ENCODE peak calls at places on chromosomes 2 and 18, in eight cellular contexts. D is GM23338, R is upper lobe of right lung, U is psoas muscle, Z is GM06990, V is left lung, E is heart right ventricle, I is AG09309. J is an unnamed sample.
A peak's percentile ranks its signal among the peaks of the same experiment; 100 is the strongest.

GRCh38 chr2:14535156-14535555 is 97.4 kb upstream of the LRATD1 start:
- DNase-seq in D (peak; percentile 4), R (no peak), U (no peak), Z (no peak), V (no peak), E (no peak), I (no peak), J (no peak)

GRCh38 chr2:21466528-21466927 is 342.8 kb downstream of the TDRD15 start:
- DNase-seq in D (no peak), R (no peak), U (no peak), Z (no peak), V (no peak), E (no peak), I (no peak), J (no peak)

GRCh38 chr18:39764848-39765247 is 2190.2 kb upstream of the PIK3C3 start:
- DNase-seq in D (no peak), R (no peak), U (no peak), Z (no peak), V (no peak), E (no peak), I (no peak), J (no peak)

GRCh38 chr18:48548404-48548771 is 9.6 kb downstream of the CTIF start:
- DNase-seq in D (no peak), R (peak; percentile 40), U (peak; percentile 65), Z (no peak), V (no peak), E (no peak), I (peak; percentile 75), J (no peak)

GRCh38 chr2:239292956-239293355 is 107.9 kb downstream of the HDAC4 start:
- DNase-seq in D (no peak), R (peak; percentile 22), U (no peak), Z (no peak), V (no peak), E (no peak), I (no peak), J (no peak)

GRCh38 chr2:200756618-200757321 is 54.9 kb upstream of the BZW1 start:
- DNase-seq in D (no peak), R (no peak), U (no peak), Z (no peak), V (no peak), E (no peak), I (peak; percentile 54), J (no peak)

GRCh38 chr2:46067501-46068292 is 229.5 kb upstream of the EPAS1 start:
- DNase-seq in D (no peak), R (no peak), U (no peak), Z (no peak), V (no peak), E (no peak), I (peak; percentile 99), J (no peak)

GRCh38 chr2:85933753-85934594 is 45.2 kb upstream of the ST3GAL5 start:
- DNase-seq in D (no peak), R (no peak), U (no peak), Z (no peak), V (no peak), E (no peak), I (peak; percentile 79), J (no peak)

GRCh38 chr2:12202702-12203101 is 456.3 kb downstream of the LPIN1 start:
- DNase-seq in D (no peak), R (no peak), U (no peak), Z (no peak), V (no peak), E (peak; percentile 36), I (no peak), J (no peak)

GRCh38 chr2:67037655-67038054 is 359.5 kb upstream of the ETAA1 start:
- DNase-seq in D (no peak), R (no peak), U (no peak), Z (no peak), V (no peak), E (no peak), I (no peak), J (peak; percentile 83)

GRCh38 chr2:104853926-104854506 is at the start of gene POU3F3:
- DNase-seq in D (peak; percentile 99), R (peak; percentile 69), U (peak; percentile 59), Z (no peak), V (no peak), E (peak; percentile 86), I (no peak), J (no peak)

GRCh38 chr2:121008978-121009377 is 273.3 kb downstream of the GLI2 start:
- DNase-seq in D (peak; percentile 78), R (no peak), U (no peak), Z (no peak), V (no peak), E (no peak), I (no peak), J (no peak)

GRCh38 chr2:190497428-190497827 is 37.1 kb downstream of the NEMP2 start:
- DNase-seq in D (peak; percentile 35), R (no peak), U (no peak), Z (no peak), V (no peak), E (no peak), I (no peak), J (no peak)

GRCh38 chr2:237418300-237418699 is 4.3 kb upstream of the COL6A3 start:
- DNase-seq in D (no peak), R (no peak), U (no peak), Z (no peak), V (no peak), E (no peak), I (no peak), J (no peak)

GRCh38 chr2:88627856-88628568 is 748 bp upstream of the EIF2AK3 start:
- DNase-seq in D (peak; percentile 96), R (peak; percentile 96), U (peak; percentile 93), Z (peak; percentile 85), V (peak; percentile 95), E (peak; percentile 94), I (peak; percentile 92), J (peak; percentile 94)

GRCh38 chr2:88627055-88627855 is at the start of gene EIF2AK3:
- DNase-seq in D (peak; percentile 100), R (peak; percentile 99), U (peak; percentile 99), Z (peak; percentile 94), V (peak; percentile 99), E (peak; percentile 100), I (peak; percentile 100), J (peak; percentile 99)

GRCh38 chr2:88626171-88627054 is 851 bp downstream of the EIF2AK3 start:
- DNase-seq in D (peak; percentile 68), R (peak; percentile 78), U (peak; percentile 48), Z (peak; percentile 64), V (peak; percentile 47), E (peak; percentile 30), I (peak; percentile 16), J (peak; percentile 56)

GRCh38 chr2:88632569-88632968 is 5.3 kb upstream of the EIF2AK3 start:
- DNase-seq in D (no peak), R (no peak), U (no peak), Z (no peak), V (no peak), E (no peak), I (no peak), J (no peak)

DNA sequence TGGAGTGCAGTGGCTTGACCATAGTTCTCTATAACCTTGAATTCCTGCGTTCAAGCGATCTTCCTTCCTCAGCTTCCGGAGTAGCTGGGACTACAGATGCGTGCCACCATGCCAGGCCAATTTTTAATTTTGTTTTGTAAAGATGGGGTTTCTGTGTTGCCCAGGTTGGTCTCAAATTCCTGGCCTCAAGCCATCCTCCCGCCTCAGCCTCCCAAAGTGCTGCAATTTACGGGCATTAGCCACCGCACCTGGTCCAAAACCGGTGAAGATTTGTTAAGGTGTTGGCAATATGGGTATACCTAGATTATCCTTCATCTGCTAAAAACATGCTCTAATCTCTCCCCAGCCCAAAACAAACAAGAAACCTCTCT is 1.3 kb upstream of the EIF2AK3 start:
- DNase-seq in D (no peak), R (no peak), U (no peak), Z (no peak), V (no peak), E (peak; percentile 10), I (no peak), J (no peak)
- H3K4me3 ChIP-seq in D (peak overlapping the region; percentile 51), R (peak overlapping the region; percentile 70), U (peak overlapping the region; percentile 67), Z (peak overlapping the region; percentile 75), V (peak overlapping the region; percentile 31), E (peak overlapping the region; percentile 44), I (no peak overlapping the region), J (no peak overlapping the region)

DNA sequence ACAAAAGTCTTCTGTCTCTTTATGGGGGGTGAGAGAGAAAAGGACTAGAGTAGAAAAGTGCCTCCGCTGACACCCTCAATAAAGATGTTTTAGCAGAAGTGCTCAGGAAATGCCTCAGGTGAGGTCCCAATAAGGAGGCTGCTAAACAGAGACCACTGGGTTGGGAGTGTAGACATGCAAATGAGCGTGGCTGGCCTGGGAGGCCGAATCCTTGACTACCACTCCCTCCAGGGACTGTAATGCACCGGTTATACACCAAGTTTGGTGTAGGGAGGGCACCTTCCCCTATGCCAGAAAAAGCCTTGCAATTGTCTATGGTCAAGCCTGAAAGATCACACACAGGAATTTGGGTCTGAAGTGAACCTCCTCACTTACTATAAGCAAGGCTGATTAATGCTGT is 1.8 kb downstream of the TMX3 start:
- DNase-seq in D (peak; percentile 21), R (no peak), U (no peak), Z (no peak), V (no peak), E (no peak), I (no peak), J (no peak)
- H3K4me3 ChIP-seq in D (peak overlapping the region; percentile 84), R (peak overlapping the region; percentile 95), U (peak overlapping the region; percentile 84), Z (peak overlapping the region; percentile 21), V (no peak overlapping the region), E (no peak overlapping the region), I (no peak overlapping the region), J (no peak overlapping the region)

GRCh38 chr2:101751875-101752619 is 54.5 kb downstream of the MAP4K4 start:
- DNase-seq in D (no peak), R (no peak), U (no peak), Z (no peak), V (no peak), E (no peak), I (no peak), J (no peak)
- H3K4me3 ChIP-seq in D (no peak overlapping the region), R (no peak overlapping the region), U (no peak overlapping the region), Z (no peak overlapping the region), V (no peak overlapping the region), E (no peak overlapping the region), I (no peak overlapping the region), J (no peak overlapping the region)

GRCh38 chr2:33126973-33127372 is 180.2 kb downstream of the LTBP1 start:
- DNase-seq in D (no peak), R (no peak), U (no peak), Z (no peak), V (no peak), E (no peak), I (no peak), J (no peak)
- H3K4me3 ChIP-seq in D (no peak overlapping the region), R (no peak overlapping the region), U (no peak overlapping the region), Z (no peak overlapping the region), V (no peak overlapping the region), E (no peak overlapping the region), I (no peak overlapping the region), J (no peak overlapping the region)

J was measured in body of pancreas.